ENCODE peak calls at places on chromosomes 6 and 20, in ten cellular contexts. One of them, this sample, is unnamed.

GRCh38 chr20:61839912-61840441 is 225.7 kb downstream of the TAF4 start:
- DNase-seq in ACHN: no peak
- DNase-seq in HFFc6: no peak
- DNase-seq in NCI-H1092 treated with DMSO at 0.1 percent for 48 hours: no peak
- DNase-seq in T follicular helper cell: no peak
- DNase-seq in cardiac muscle cell: no peak
- DNase-seq in NCI-H1436: no peak
- DNase-seq in HTR-8/SVneo: no peak
- DNase-seq in ELR: no peak
- DNase-seq in RPMI7951: no peak
- DNase-seq in this sample: no peak

GRCh38 chr6:8074213-8074612 is 10.0 kb upstream of the BLOC1S5 start:
- DNase-seq in ACHN: no peak
- DNase-seq in HFFc6: no peak
- DNase-seq in cardiac muscle cell: peak
- DNase-seq in RPMI7951: no peak
- DNase-seq in NCI-H1092 treated with DMSO at 0.1 percent for 48 hours: no peak
- DNase-seq in ELR: no peak
- DNase-seq in HTR-8/SVneo: no peak
- DNase-seq in NCI-H1436: no peak
- DNase-seq in T follicular helper cell: no peak
- DNase-seq in this sample: no peak

GRCh38 chr20:37827605-37828004 is 75.3 kb upstream of the VSTM2L start:
- DNase-seq in HFFc6: no peak
- DNase-seq in ACHN: no peak
- DNase-seq in cardiac muscle cell: no peak
- DNase-seq in RPMI7951: no peak
- DNase-seq in HTR-8/SVneo: no peak
- DNase-seq in NCI-H1436: no peak
- DNase-seq in T follicular helper cell: no peak
- DNase-seq in NCI-H1092 treated with DMSO at 0.1 percent for 48 hours: no peak
- DNase-seq in ELR: no peak
- DNase-seq in this sample: no peak

GRCh38 chr6:152386131-152386530 is 251.0 kb downstream of the SYNE1 start:
- DNase-seq in cardiac muscle cell: no peak
- DNase-seq in HTR-8/SVneo: no peak
- DNase-seq in NCI-H1436: no peak
- DNase-seq in NCI-H1092 treated with DMSO at 0.1 percent for 48 hours: no peak
- DNase-seq in ACHN: peak
- DNase-seq in ELR: no peak
- DNase-seq in RPMI7951: no peak
- DNase-seq in T follicular helper cell: no peak
- DNase-seq in HFFc6: no peak
- DNase-seq in this sample: no peak

GRCh38 chr6:50826803-50827202 is 8.1 kb downstream of the TFAP2B start:
- DNase-seq in cardiac muscle cell: no peak
- DNase-seq in NCI-H1436: peak
- DNase-seq in RPMI7951: no peak
- DNase-seq in T follicular helper cell: no peak
- DNase-seq in ACHN: no peak
- DNase-seq in HTR-8/SVneo: no peak
- DNase-seq in ELR: no peak
- DNase-seq in HFFc6: no peak
- DNase-seq in NCI-H1092 treated with DMSO at 0.1 percent for 48 hours: no peak
- DNase-seq in this sample: no peak

GRCh38 chr20:1320902-1321653 is 7.9 kb downstream of the SDCBP2 start:
- DNase-seq in NCI-H1436: no peak
- DNase-seq in T follicular helper cell: no peak
- DNase-seq in HTR-8/SVneo: no peak
- DNase-seq in NCI-H1092 treated with DMSO at 0.1 percent for 48 hours: no peak
- DNase-seq in ELR: no peak
- DNase-seq in ACHN: no peak
- DNase-seq in RPMI7951: no peak
- DNase-seq in HFFc6: no peak
- DNase-seq in cardiac muscle cell: no peak
- DNase-seq in this sample: no peak

GRCh38 chr20:43827940-43828562 is 86.6 kb upstream of the TOX2 start:
- DNase-seq in NCI-H1092 treated with DMSO at 0.1 percent for 48 hours: no peak
- DNase-seq in ACHN: no peak
- DNase-seq in ELR: no peak
- DNase-seq in HFFc6: no peak
- DNase-seq in RPMI7951: no peak
- DNase-seq in NCI-H1436: no peak
- DNase-seq in T follicular helper cell: no peak
- DNase-seq in HTR-8/SVneo: no peak
- DNase-seq in cardiac muscle cell: no peak
- DNase-seq in this sample: no peak

GRCh38 chr20:5080384-5080877 is 39.3 kb downstream of the PCNA start:
- DNase-seq in cardiac muscle cell: peak
- DNase-seq in T follicular helper cell: no peak
- DNase-seq in NCI-H1092 treated with DMSO at 0.1 percent for 48 hours: no peak
- DNase-seq in RPMI7951: peak
- DNase-seq in HTR-8/SVneo: no peak
- DNase-seq in HFFc6: peak
- DNase-seq in ACHN: no peak
- DNase-seq in NCI-H1436: no peak
- DNase-seq in ELR: no peak
- DNase-seq in this sample: no peak

GRCh38 chr20:32518593-32519366 is 66.4 kb downstream of the NOL4L start:
- DNase-seq in T follicular helper cell: no peak
- DNase-seq in HTR-8/SVneo: no peak
- DNase-seq in NCI-H1092 treated with DMSO at 0.1 percent for 48 hours: no peak
- DNase-seq in NCI-H1436: no peak
- DNase-seq in HFFc6: no peak
- DNase-seq in cardiac muscle cell: no peak
- DNase-seq in RPMI7951: no peak
- DNase-seq in ACHN: no peak
- DNase-seq in ELR: no peak
- DNase-seq in this sample: no peak

GRCh38 chr6:55868910-55869479 is 6.4 kb downstream of the BMP5 start:
- DNase-seq in HTR-8/SVneo: peak
- DNase-seq in HFFc6: no peak
- DNase-seq in ELR: peak
- DNase-seq in cardiac muscle cell: no peak
- DNase-seq in NCI-H1436: no peak
- DNase-seq in T follicular helper cell: no peak
- DNase-seq in RPMI7951: peak
- DNase-seq in ACHN: no peak
- DNase-seq in NCI-H1092 treated with DMSO at 0.1 percent for 48 hours: no peak
- DNase-seq in this sample: no peak

GRCh38 chr20:18571578-18571977 is 4.3 kb downstream of the SMIM26 start:
- DNase-seq in RPMI7951: no peak
- DNase-seq in NCI-H1436: no peak
- DNase-seq in T follicular helper cell: no peak
- DNase-seq in NCI-H1092 treated with DMSO at 0.1 percent for 48 hours: no peak
- DNase-seq in cardiac muscle cell: no peak
- DNase-seq in HFFc6: no peak
- DNase-seq in HTR-8/SVneo: no peak
- DNase-seq in ELR: no peak
- DNase-seq in ACHN: no peak
- DNase-seq in this sample: no peak

GRCh38 chr6:43916924-43917877 is 147.2 kb downstream of the VEGFA start:
- DNase-seq in NCI-H1436: no peak
- DNase-seq in ACHN: no peak
- DNase-seq in RPMI7951: peak
- DNase-seq in HTR-8/SVneo: no peak
- DNase-seq in T follicular helper cell: no peak
- DNase-seq in NCI-H1092 treated with DMSO at 0.1 percent for 48 hours: no peak
- DNase-seq in cardiac muscle cell: peak
- DNase-seq in HFFc6: no peak
- DNase-seq in ELR: no peak
- DNase-seq in this sample: no peak